ENCODE peak calls at places on chromosomes 7 and 10, in six cellular contexts. A, Q, R, X, N and O are unnamed samples. For H3K4me1, the result is how much of the 10 kb centered on the place peaks cover.

GRCh38 chr7:97982647-97983046 is 7.3 kb downstream of the OCM2 start:
- DNase-seq in A (no peak), Q (no peak), R (no peak), X (no peak), N (no peak), O (no peak)

GRCh38 chr7:155916926-155917655 is 104.8 kb upstream of the SHH start:
- DNase-seq in A (no peak), Q (no peak), R (no peak), X (no peak), N (no peak), O (peak)

GRCh38 chr7:39588401-39588800 is 22.2 kb downstream of the YAE1 start:
- DNase-seq in A (no peak), Q (no peak), R (no peak), X (no peak), N (no peak), O (no peak)

GRCh38 chr10:21518629-21519321 is 6.7 kb downstream of the SKIDA1 start:
- DNase-seq in A (peak), Q (no peak), R (no peak), X (no peak), N (no peak), O (peak)

GRCh38 chr7:40882071-40882658 is 747.4 kb downstream of the SUGCT start:
- DNase-seq in A (no peak), Q (no peak), R (no peak), X (no peak), N (no peak), O (no peak)

GRCh38 chr7:100745184-100745583 is 11.8 kb downstream of the ZAN start:
- DNase-seq in A (peak), Q (no peak), R (no peak), X (no peak), N (no peak), O (no peak)

GRCh38 chr7:105794741-105795729 is 81.4 kb downstream of the ATXN7L1 start:
- DNase-seq in A (no peak), Q (peak), R (no peak), X (no peak), N (no peak), O (no peak)

GRCh38 chr7:158016171-158017087 is 571.2 kb downstream of the PTPRN2 start:
- DNase-seq in A (no peak), Q (no peak), R (no peak), X (peak), N (no peak), O (peak)

GRCh38 chr7:159031135-159031701 is 113.4 kb downstream of the VIPR2 start:
- DNase-seq in A (peak), Q (no peak), R (peak), X (peak), N (peak), O (no peak)

GRCh38 chr10:5575482-5576153 is 50.9 kb downstream of the CALML3 start:
- DNase-seq in A (peak), Q (no peak), R (no peak), X (no peak), N (no peak), O (peak)

GRCh38 chr7:13099197-13099795 is 411.9 kb downstream of the ARL4A start:
- DNase-seq in A (no peak), Q (no peak), R (no peak), X (no peak), N (no peak), O (no peak)

GRCh38 chr10:46554166-46554781 is 2.2 kb downstream of the GPRIN2 start:
- DNase-seq in A (no peak), Q (no peak), R (no peak), X (no peak), N (no peak), O (no peak)

GRCh38 chr10:77881222-77881621 is 45.3 kb downstream of the DLG5 start:
- DNase-seq in A (no peak), Q (no peak), R (no peak), X (no peak), N (no peak), O (no peak)

GRCh38 chr10:112950714-112951348 is 784 bp downstream of the TCF7L2 start:
- DNase-seq in A (peak), Q (peak), R (peak), X (no peak), N (no peak), O (peak)

GRCh38 chr7:155807805-155808550 is 4.3 kb downstream of the SHH start:
- DNase-seq in A (peak), Q (peak), R (no peak), X (no peak), N (no peak), O (peak)

DNA sequence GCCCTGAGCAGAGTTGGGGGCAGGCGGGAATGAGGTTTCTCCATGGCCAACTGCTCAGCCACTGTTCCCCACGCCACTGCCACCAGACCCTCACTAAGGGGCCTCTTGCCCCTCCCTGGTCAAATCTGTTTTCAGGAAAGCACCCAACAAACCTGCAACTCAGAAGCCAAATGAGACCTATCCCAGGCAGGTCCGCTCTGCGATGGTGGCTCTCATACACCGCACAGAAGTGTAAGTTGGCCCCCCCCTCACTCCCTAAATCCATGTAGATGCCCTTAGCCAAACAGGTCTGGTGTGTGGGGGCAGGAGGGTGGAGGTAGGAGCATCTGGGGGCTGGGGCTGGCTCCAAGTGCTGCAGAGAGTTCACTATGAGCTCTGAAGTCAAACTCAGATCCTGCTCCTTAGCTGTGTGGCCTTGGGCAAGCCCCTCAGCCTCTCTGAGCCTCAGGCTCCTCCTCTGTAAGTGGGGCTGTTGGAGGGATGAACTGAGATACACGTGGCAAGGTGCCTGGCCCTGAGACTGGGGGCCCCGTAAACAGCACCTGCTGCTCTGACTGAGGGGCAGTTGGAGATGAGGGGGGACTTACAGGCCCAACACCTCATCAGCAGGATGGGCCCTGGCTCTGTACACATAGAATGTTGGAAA is 1.1 kb downstream of the MMRN2 start:
- DNase-seq in A (no peak), Q (no peak), R (no peak), X (no peak), N (no peak), O (no peak)
- H3K4me1 ChIP-seq in A (under half), Q (under half), R (under half), X (under half), N (half or more), O (under half)

DNA sequence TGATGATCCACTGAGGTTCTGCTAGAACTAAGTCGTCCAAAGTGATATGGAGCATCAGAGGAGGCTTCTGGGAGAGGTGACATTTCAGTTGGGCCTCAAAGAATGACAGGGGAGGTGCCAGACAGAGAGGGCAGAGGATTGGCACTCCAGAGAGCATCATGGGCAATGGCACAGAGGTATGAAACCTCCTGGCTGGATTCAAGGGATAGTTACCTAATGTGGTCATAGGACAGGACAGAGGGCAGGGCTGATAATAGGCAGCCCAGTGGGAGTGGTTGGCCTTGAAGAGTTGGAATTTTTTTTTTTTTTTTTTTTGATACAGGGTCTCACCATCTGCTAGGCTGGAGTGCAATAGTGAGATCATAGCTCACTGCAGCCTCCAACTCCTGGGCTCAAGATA is 7.6 kb downstream of the SRRM3 start:
- DNase-seq in A (no peak), Q (no peak), R (no peak), X (no peak), N (no peak), O (no peak)
- H3K4me1 ChIP-seq in A (under half), Q (under half), R (under half), X (under half), N (under half), O (under half)

GRCh38 chr10:131270461-131271190 is 40.9 kb downstream of the TCERG1L start:
- DNase-seq in A (no peak), Q (no peak), R (no peak), X (no peak), N (peak), O (no peak)

GRCh38 chr10:131264110-131264788 is 47.3 kb downstream of the TCERG1L start:
- DNase-seq in A (peak), Q (no peak), R (no peak), X (peak), N (no peak), O (no peak)

GRCh38 chr10:131267814-131268095 is 43.8 kb downstream of the TCERG1L start:
- DNase-seq in A (no peak), Q (no peak), R (no peak), X (no peak), N (no peak), O (no peak)

GRCh38 chr10:131269776-131270460 is 41.6 kb downstream of the TCERG1L start:
- DNase-seq in A (no peak), Q (no peak), R (no peak), X (no peak), N (no peak), O (no peak)

DNA sequence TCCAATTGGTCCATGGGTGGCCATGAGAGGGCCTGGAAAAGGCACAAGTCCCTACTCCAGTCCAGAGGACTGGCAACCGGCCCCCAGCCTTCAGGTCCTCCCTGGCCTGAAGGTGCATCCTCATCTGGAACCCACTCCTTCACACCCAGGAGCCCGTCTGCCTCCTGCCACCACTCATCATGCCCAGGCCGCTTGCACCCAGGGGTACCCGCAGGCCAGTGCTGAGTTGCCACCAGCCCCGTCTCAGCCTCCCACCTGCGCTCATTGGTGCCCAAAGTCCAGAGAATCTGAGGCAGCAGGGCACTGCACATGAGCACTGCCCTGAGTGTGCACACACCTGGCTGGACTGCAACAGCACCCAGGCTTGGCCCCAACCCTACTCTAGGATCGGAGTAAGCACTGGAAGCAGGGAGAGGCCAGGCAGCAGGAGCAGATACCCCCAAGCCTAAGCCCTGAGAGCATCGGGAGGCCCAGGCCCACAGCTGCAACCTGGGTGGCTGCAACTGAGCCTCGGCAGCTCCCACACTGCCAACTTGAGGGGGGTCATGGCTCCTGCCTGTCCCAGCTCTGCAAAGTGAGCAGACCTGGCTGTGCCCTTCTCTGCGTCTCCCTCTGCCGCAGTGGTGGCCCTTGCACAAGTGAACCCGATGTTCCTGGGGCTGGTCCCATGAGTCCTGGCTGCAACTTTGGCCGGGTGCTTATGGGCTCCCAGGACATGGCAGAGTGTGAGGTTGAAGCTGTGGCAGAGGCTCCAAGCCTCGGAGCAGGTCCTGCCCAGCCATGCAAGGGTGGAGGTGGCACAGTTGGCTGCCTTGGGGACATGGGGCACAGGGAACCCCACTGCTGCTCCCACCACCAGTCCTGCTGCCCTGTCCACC is 44.3 kb downstream of the TCERG1L start:
- DNase-seq in A (no peak), Q (no peak), R (no peak), X (peak), N (no peak), O (no peak)
- H3K4me1 ChIP-seq in A (under half), Q (under half), R (under half), X (under half), N (under half), O (under half)

GRCh38 chr10:96643920-96644319 is 57.1 kb upstream of the TM9SF3 start:
- DNase-seq in A (no peak), Q (no peak), R (no peak), X (no peak), N (no peak), O (no peak)
- H3K4me1 ChIP-seq in A (under half), Q (under half), R (under half), X (under half), N (under half), O (under half)

GRCh38 chr10:123882177-123882576 is 9.4 kb downstream of the CPXM2 start:
- DNase-seq in A (no peak), Q (no peak), R (no peak), X (no peak), N (no peak), O (no peak)

GRCh38 chr10:123884351-123884906 is 7.2 kb downstream of the CPXM2 start:
- DNase-seq in A (no peak), Q (no peak), R (no peak), X (no peak), N (no peak), O (no peak)

GRCh38 chr10:123884907-123885381 is 6.7 kb downstream of the CPXM2 start:
- DNase-seq in A (no peak), Q (no peak), R (no peak), X (no peak), N (no peak), O (no peak)

GRCh38 chr10:123883921-123884320 is 7.7 kb downstream of the CPXM2 start:
- DNase-seq in A (no peak), Q (no peak), R (no peak), X (no peak), N (no peak), O (no peak)

GRCh38 chr10:123882681-123883445 is 8.7 kb downstream of the CPXM2 start:
- DNase-seq in A (no peak), Q (no peak), R (no peak), X (no peak), N (no peak), O (no peak)
- H3K4me1 ChIP-seq in A (under half), Q (under half), R (under half), X (under half), N (under half), O (under half)

GRCh38 chr7:26626156-26626555 is 238.2 kb downstream of the SKAP2 start:
- DNase-seq in A (peak), Q (no peak), R (no peak), X (no peak), N (peak), O (no peak)

GRCh38 chr7:26627871-26628270 is 236.5 kb downstream of the SKAP2 start:
- DNase-seq in A (peak), Q (no peak), R (no peak), X (no peak), N (peak), O (no peak)

GRCh38 chr7:26625286-26625685 is 239.1 kb downstream of the SKAP2 start:
- DNase-seq in A (peak), Q (no peak), R (no peak), X (no peak), N (peak), O (no peak)

GRCh38 chr7:26627221-26627620 is 237.2 kb downstream of the SKAP2 start:
- DNase-seq in A (peak), Q (no peak), R (no peak), X (no peak), N (peak), O (no peak)

DNA sequence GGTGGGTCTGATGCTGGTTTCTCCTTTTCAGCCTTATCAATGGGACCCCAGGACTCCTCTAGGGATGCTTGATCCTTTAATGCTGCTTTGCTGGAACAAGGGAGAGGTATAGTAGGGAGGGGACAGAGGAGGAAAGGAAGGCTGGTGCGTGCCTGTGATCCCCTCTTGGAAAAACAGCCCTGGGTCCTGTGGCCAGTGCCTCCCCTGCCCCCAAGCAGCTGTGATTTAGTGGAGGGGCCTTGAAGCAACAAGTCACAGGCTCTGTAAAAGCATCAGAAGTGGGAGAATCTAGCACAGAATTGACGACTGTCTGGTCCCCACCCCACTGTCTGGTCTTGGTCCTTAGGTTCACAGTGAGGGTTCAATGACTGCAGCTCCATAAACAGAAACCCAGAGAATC is 237.7 kb downstream of the SKAP2 start:
- DNase-seq in A (no peak), Q (no peak), R (no peak), X (no peak), N (peak), O (no peak)
- H3K4me1 ChIP-seq in A (under half), Q (under half), R (under half), X (under half), N (under half), O (under half)

DNA sequence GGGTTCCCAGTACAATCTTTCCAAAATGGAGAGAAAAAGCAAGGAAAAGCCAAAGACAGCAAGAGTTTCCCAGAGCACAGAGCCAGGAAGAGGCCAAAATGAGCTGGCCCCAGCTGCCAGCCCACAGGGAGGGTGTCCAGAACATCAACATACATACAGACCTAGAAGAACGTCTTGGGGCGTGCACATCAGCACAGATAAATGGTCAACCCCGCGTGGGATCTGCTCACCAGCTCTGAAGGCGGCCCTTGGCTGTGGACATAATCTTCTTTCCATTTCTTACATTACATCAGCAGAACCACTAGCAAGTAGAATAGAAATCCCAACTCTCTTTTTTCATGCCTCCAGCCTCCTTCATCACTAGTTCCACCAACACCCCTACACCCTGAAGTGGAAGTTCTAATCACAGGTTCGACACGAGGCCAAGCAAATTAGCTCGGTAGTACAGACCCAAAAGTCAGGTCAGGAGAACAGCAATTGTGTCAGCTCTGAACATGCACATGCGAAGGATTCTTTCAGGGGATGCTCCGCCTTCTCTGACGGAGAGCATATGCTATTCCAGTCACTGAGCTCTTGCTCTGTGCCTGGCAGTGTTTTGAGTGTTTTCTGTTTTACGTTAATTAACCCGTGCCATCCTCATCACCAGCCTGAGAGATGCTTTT is 16.4 kb downstream of the SH3PXD2A start:
- DNase-seq in A (no peak), Q (peak), R (no peak), X (no peak), N (no peak), O (no peak)
- H3K4me1 ChIP-seq in A (under half), Q (under half), R (under half), X (under half), N (half or more), O (half or more)